ENCODE peak calls at places on chromosomes 11 and 22, in ten cellular contexts. One of them, this sample, is unnamed.

GRCh38 chr22:25702571-25703167 is 39.3 kb upstream of the MYO18B start:
- DNase-seq in lower lobe of right lung: no peak
- DNase-seq in Calu3: no peak
- DNase-seq in BJ: no peak
- DNase-seq in fibroblast of lung: no peak
- DNase-seq in AG04450: no peak
- DNase-seq in lung: no peak
- DNase-seq in cardiac muscle cell: no peak
- DNase-seq in AG09319: no peak
- DNase-seq in progenitor cell of endocrine pancreas: no peak
- DNase-seq in this sample: no peak

GRCh38 chr11:69540118-69541000 is 58.9 kb downstream of the LINC01488 start:
- DNase-seq in lung: no peak
- DNase-seq in fibroblast of lung: no peak
- DNase-seq in AG04450: no peak
- DNase-seq in AG09319: no peak
- DNase-seq in Calu3: no peak
- DNase-seq in progenitor cell of endocrine pancreas: no peak
- DNase-seq in cardiac muscle cell: no peak
- DNase-seq in BJ: no peak
- DNase-seq in lower lobe of right lung: peak
- DNase-seq in this sample: no peak

GRCh38 chr11:33980896-33981295 is 70.6 kb upstream of the CAPRIN1 start:
- DNase-seq in cardiac muscle cell: peak
- DNase-seq in BJ: no peak
- DNase-seq in AG09319: no peak
- DNase-seq in Calu3: no peak
- DNase-seq in lung: no peak
- DNase-seq in fibroblast of lung: no peak
- DNase-seq in AG04450: no peak
- DNase-seq in lower lobe of right lung: no peak
- DNase-seq in progenitor cell of endocrine pancreas: no peak
- DNase-seq in this sample: no peak

GRCh38 chr11:119795231-119795630 is 66.2 kb upstream of the NECTIN1 start:
- DNase-seq in lower lobe of right lung: no peak
- DNase-seq in AG04450: peak
- DNase-seq in cardiac muscle cell: peak
- DNase-seq in fibroblast of lung: peak
- DNase-seq in AG09319: peak
- DNase-seq in progenitor cell of endocrine pancreas: no peak
- DNase-seq in BJ: peak
- DNase-seq in lung: no peak
- DNase-seq in Calu3: peak
- DNase-seq in this sample: peak

GRCh38 chr11:19769820-19770219 is 57.2 kb downstream of the NAV2 start:
- DNase-seq in Calu3: no peak
- DNase-seq in fibroblast of lung: peak
- DNase-seq in lung: no peak
- DNase-seq in lower lobe of right lung: no peak
- DNase-seq in AG09319: peak
- DNase-seq in progenitor cell of endocrine pancreas: no peak
- DNase-seq in BJ: peak
- DNase-seq in AG04450: peak
- DNase-seq in cardiac muscle cell: peak
- DNase-seq in this sample: no peak

GRCh38 chr11:65973439-65974110 is 12.0 kb downstream of the SART1 start:
- DNase-seq in Calu3: no peak
- DNase-seq in BJ: no peak
- DNase-seq in lower lobe of right lung: no peak
- DNase-seq in lung: no peak
- DNase-seq in cardiac muscle cell: no peak
- DNase-seq in AG09319: no peak
- DNase-seq in AG04450: no peak
- DNase-seq in fibroblast of lung: peak
- DNase-seq in progenitor cell of endocrine pancreas: no peak
- DNase-seq in this sample: no peak

GRCh38 chr11:135027461-135027860 is 615.4 kb upstream of the B3GAT1 start:
- DNase-seq in AG09319: no peak
- DNase-seq in progenitor cell of endocrine pancreas: peak
- DNase-seq in Calu3: no peak
- DNase-seq in BJ: no peak
- DNase-seq in lung: no peak
- DNase-seq in cardiac muscle cell: peak
- DNase-seq in AG04450: no peak
- DNase-seq in lower lobe of right lung: no peak
- DNase-seq in fibroblast of lung: peak
- DNase-seq in this sample: no peak

GRCh38 chr22:27133951-27134664 is 476.7 kb downstream of the MIAT start:
- DNase-seq in lung: peak
- DNase-seq in AG09319: peak
- DNase-seq in progenitor cell of endocrine pancreas: no peak
- DNase-seq in Calu3: peak
- DNase-seq in BJ: peak
- DNase-seq in lower lobe of right lung: no peak
- DNase-seq in AG04450: no peak
- DNase-seq in fibroblast of lung: peak
- DNase-seq in cardiac muscle cell: peak
- DNase-seq in this sample: peak

GRCh38 chr11:88604255-88604654 is 266.7 kb upstream of the CTSC start:
- DNase-seq in progenitor cell of endocrine pancreas: no peak
- DNase-seq in lower lobe of right lung: no peak
- DNase-seq in fibroblast of lung: peak
- DNase-seq in BJ: peak
- DNase-seq in cardiac muscle cell: peak
- DNase-seq in Calu3: no peak
- DNase-seq in AG04450: peak
- DNase-seq in lung: no peak
- DNase-seq in AG09319: peak
- DNase-seq in this sample: no peak

GRCh38 chr11:32297629-32298028 is 137.7 kb downstream of the WT1 start:
- DNase-seq in AG04450: no peak
- DNase-seq in lower lobe of right lung: no peak
- DNase-seq in cardiac muscle cell: peak
- DNase-seq in lung: no peak
- DNase-seq in Calu3: peak
- DNase-seq in fibroblast of lung: peak
- DNase-seq in BJ: no peak
- DNase-seq in progenitor cell of endocrine pancreas: no peak
- DNase-seq in AG09319: no peak
- DNase-seq in this sample: peak

GRCh38 chr11:72814831-72815618 is 814 bp downstream of the ATG16L2 start:
- DNase-seq in progenitor cell of endocrine pancreas: no peak
- DNase-seq in cardiac muscle cell: peak
- DNase-seq in BJ: no peak
- DNase-seq in lung: no peak
- DNase-seq in lower lobe of right lung: no peak
- DNase-seq in AG04450: no peak
- DNase-seq in Calu3: peak
- DNase-seq in AG09319: no peak
- DNase-seq in fibroblast of lung: peak
- DNase-seq in this sample: no peak
- TF ChIP-seq CTCF in progenitor cell of endocrine pancreas: peak
- TF ChIP-seq CTCF in cardiac muscle cell: no peak
- TF ChIP-seq CTCF in BJ: peak
- TF ChIP-seq CTCF in lung: no peak
- TF ChIP-seq CTCF in lower lobe of right lung: no peak
- TF ChIP-seq CTCF in AG04450: no peak
- TF ChIP-seq CTCF in Calu3: no peak
- TF ChIP-seq CTCF in AG09319: no peak
- TF ChIP-seq CTCF in fibroblast of lung: peak
- TF ChIP-seq CTCF in this sample: no peak

DNA sequence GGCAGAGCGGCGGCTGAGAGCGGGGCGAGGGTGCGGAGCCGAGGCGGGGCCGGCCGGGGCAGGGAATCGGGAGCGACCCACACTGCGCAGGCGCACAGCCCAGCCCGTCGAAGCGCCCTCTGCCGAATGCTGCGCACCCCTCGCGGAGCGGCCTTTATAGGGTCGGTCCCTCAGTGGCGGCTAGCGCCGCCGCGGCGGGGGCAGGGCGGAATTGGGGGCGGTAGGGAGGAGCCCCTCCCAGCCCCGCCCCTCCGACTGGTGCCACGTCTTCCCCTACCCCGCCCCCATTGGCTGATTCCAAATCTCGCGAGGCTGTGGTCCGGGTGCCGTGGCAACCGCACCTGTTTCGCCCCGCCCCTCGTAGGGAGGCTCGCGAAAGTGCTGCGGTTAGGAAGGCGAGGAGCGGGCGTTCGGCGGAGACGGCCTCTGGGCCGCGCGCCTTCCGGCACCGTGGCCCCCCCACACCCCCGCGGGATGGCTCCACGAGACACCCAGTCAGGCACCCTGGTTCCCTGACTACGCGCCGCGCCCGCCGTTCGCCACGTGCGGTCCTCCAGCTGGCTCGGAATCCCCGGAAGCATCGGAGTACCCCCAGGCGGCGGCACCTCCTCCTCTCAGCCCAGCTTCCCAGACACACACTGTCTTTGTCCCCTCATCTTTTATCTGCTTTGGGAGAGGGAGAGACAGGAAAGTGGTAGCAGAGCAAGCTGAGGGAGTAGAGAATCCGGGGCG is at the start of gene EHD1:
- DNase-seq in Calu3: peak
- DNase-seq in cardiac muscle cell: peak
- DNase-seq in AG09319: peak
- DNase-seq in BJ: peak
- DNase-seq in lower lobe of right lung: peak
- DNase-seq in lung: peak
- DNase-seq in fibroblast of lung: peak
- DNase-seq in AG04450: peak
- DNase-seq in progenitor cell of endocrine pancreas: peak
- DNase-seq in this sample: peak
- TF ChIP-seq CTCF in Calu3: peak
- TF ChIP-seq CTCF in cardiac muscle cell: peak
- TF ChIP-seq CTCF in AG09319: peak
- TF ChIP-seq CTCF in BJ: peak
- TF ChIP-seq CTCF in lower lobe of right lung: peak
- TF ChIP-seq CTCF in lung: peak
- TF ChIP-seq CTCF in fibroblast of lung: peak
- TF ChIP-seq CTCF in AG04450: peak
- TF ChIP-seq CTCF in progenitor cell of endocrine pancreas: peak
- TF ChIP-seq CTCF in this sample: peak

GRCh38 chr11:35647535-35648092 is 15.0 kb upstream of the TRIM44 start:
- DNase-seq in lung: no peak
- DNase-seq in fibroblast of lung: no peak
- DNase-seq in BJ: no peak
- DNase-seq in AG04450: no peak
- DNase-seq in lower lobe of right lung: no peak
- DNase-seq in AG09319: no peak
- DNase-seq in Calu3: no peak
- DNase-seq in cardiac muscle cell: no peak
- DNase-seq in progenitor cell of endocrine pancreas: no peak
- DNase-seq in this sample: no peak

GRCh38 chr11:35651263-35651662 is 11.3 kb upstream of the TRIM44 start:
- DNase-seq in progenitor cell of endocrine pancreas: no peak
- DNase-seq in fibroblast of lung: no peak
- DNase-seq in lower lobe of right lung: no peak
- DNase-seq in Calu3: no peak
- DNase-seq in AG09319: no peak
- DNase-seq in BJ: no peak
- DNase-seq in lung: no peak
- DNase-seq in cardiac muscle cell: no peak
- DNase-seq in AG04450: no peak
- DNase-seq in this sample: no peak

GRCh38 chr11:35650467-35650866 is 12.1 kb upstream of the TRIM44 start:
- DNase-seq in cardiac muscle cell: no peak
- DNase-seq in lower lobe of right lung: no peak
- DNase-seq in AG09319: no peak
- DNase-seq in BJ: no peak
- DNase-seq in AG04450: no peak
- DNase-seq in fibroblast of lung: no peak
- DNase-seq in Calu3: no peak
- DNase-seq in progenitor cell of endocrine pancreas: no peak
- DNase-seq in lung: no peak
- DNase-seq in this sample: no peak

GRCh38 chr11:35654711-35655110 is 7.9 kb upstream of the TRIM44 start:
- DNase-seq in fibroblast of lung: peak
- DNase-seq in Calu3: no peak
- DNase-seq in BJ: no peak
- DNase-seq in AG09319: no peak
- DNase-seq in progenitor cell of endocrine pancreas: no peak
- DNase-seq in AG04450: no peak
- DNase-seq in lower lobe of right lung: no peak
- DNase-seq in lung: no peak
- DNase-seq in cardiac muscle cell: no peak
- DNase-seq in this sample: no peak

GRCh38 chr11:35649984-35650383 is 12.6 kb upstream of the TRIM44 start:
- DNase-seq in progenitor cell of endocrine pancreas: no peak
- DNase-seq in AG04450: no peak
- DNase-seq in cardiac muscle cell: peak
- DNase-seq in AG09319: no peak
- DNase-seq in BJ: no peak
- DNase-seq in Calu3: no peak
- DNase-seq in fibroblast of lung: peak
- DNase-seq in lung: no peak
- DNase-seq in lower lobe of right lung: no peak
- DNase-seq in this sample: no peak
- TF ChIP-seq CTCF in progenitor cell of endocrine pancreas: no peak
- TF ChIP-seq CTCF in AG04450: no peak
- TF ChIP-seq CTCF in cardiac muscle cell: no peak
- TF ChIP-seq CTCF in AG09319: no peak
- TF ChIP-seq CTCF in BJ: no peak
- TF ChIP-seq CTCF in Calu3: no peak
- TF ChIP-seq CTCF in fibroblast of lung: no peak
- TF ChIP-seq CTCF in lung: no peak
- TF ChIP-seq CTCF in lower lobe of right lung: no peak
- TF ChIP-seq CTCF in this sample: no peak

GRCh38 chr11:125680747-125681146 is at the start of gene ACRV1:
- DNase-seq in fibroblast of lung: no peak
- DNase-seq in BJ: no peak
- DNase-seq in AG09319: no peak
- DNase-seq in Calu3: no peak
- DNase-seq in progenitor cell of endocrine pancreas: no peak
- DNase-seq in lung: no peak
- DNase-seq in cardiac muscle cell: no peak
- DNase-seq in lower lobe of right lung: no peak
- DNase-seq in AG04450: no peak
- DNase-seq in this sample: no peak

GRCh38 chr11:125675196-125675595 is 5.5 kb downstream of the ACRV1 start:
- DNase-seq in lower lobe of right lung: no peak
- DNase-seq in progenitor cell of endocrine pancreas: no peak
- DNase-seq in fibroblast of lung: peak
- DNase-seq in lung: no peak
- DNase-seq in cardiac muscle cell: no peak
- DNase-seq in Calu3: no peak
- DNase-seq in BJ: no peak
- DNase-seq in AG04450: no peak
- DNase-seq in AG09319: no peak
- DNase-seq in this sample: no peak

GRCh38 chr11:125679837-125680236 is 810 bp downstream of the ACRV1 start:
- DNase-seq in AG09319: no peak
- DNase-seq in lower lobe of right lung: no peak
- DNase-seq in lung: no peak
- DNase-seq in cardiac muscle cell: no peak
- DNase-seq in Calu3: no peak
- DNase-seq in AG04450: no peak
- DNase-seq in BJ: no peak
- DNase-seq in progenitor cell of endocrine pancreas: no peak
- DNase-seq in fibroblast of lung: no peak
- DNase-seq in this sample: no peak

GRCh38 chr11:125674210-125674609 is 6.4 kb downstream of the ACRV1 start:
- DNase-seq in Calu3: no peak
- DNase-seq in lower lobe of right lung: no peak
- DNase-seq in lung: no peak
- DNase-seq in cardiac muscle cell: no peak
- DNase-seq in AG04450: no peak
- DNase-seq in progenitor cell of endocrine pancreas: no peak
- DNase-seq in fibroblast of lung: no peak
- DNase-seq in BJ: no peak
- DNase-seq in AG09319: no peak
- DNase-seq in this sample: no peak

GRCh38 chr11:125679397-125679796 is 1.2 kb downstream of the ACRV1 start:
- DNase-seq in cardiac muscle cell: peak
- DNase-seq in AG09319: no peak
- DNase-seq in Calu3: no peak
- DNase-seq in lower lobe of right lung: no peak
- DNase-seq in fibroblast of lung: peak
- DNase-seq in progenitor cell of endocrine pancreas: no peak
- DNase-seq in BJ: no peak
- DNase-seq in lung: no peak
- DNase-seq in AG04450: no peak
- DNase-seq in this sample: no peak
- TF ChIP-seq CTCF in cardiac muscle cell: peak
- TF ChIP-seq CTCF in AG09319: peak
- TF ChIP-seq CTCF in Calu3: no peak
- TF ChIP-seq CTCF in lower lobe of right lung: no peak
- TF ChIP-seq CTCF in fibroblast of lung: peak
- TF ChIP-seq CTCF in progenitor cell of endocrine pancreas: peak
- TF ChIP-seq CTCF in BJ: peak
- TF ChIP-seq CTCF in lung: no peak
- TF ChIP-seq CTCF in AG04450: peak
- TF ChIP-seq CTCF in this sample: no peak

This sample was measured in HFF-Myc.